ENCODE peak calls at places on chromosomes 4 and X, in nine cellular contexts. One of them, this sample, is unnamed.

GRCh38 chrX:46602468-46603102 is 29.0 kb downstream of the CHST7 start:
- DNase-seq in left ventricle myocardium inferior: no peak
- DNase-seq in activated T-helper 1 cell treated with anti-CD3 and anti-CD28 coated beads, Interleukin-12 subunit alpha, Interleukin-12 subunit beta, Interleukin-2, Interleukin-4 antibody, amounts not matched to agents 30 ng/mL and 10 ng/mL and 1 ng/mL, durations not matched to agents 14 hours and 24 hours and 36 hours: no peak
- DNase-seq in stimulated activated CD4-positive, alpha-beta T cell treated with anti-CD3 and anti-CD28 coated beads, Interleukin-15, amount 100 ng/mL, for 24 hours: no peak
- DNase-seq in CD8-positive, alpha-beta memory T cell: no peak
- DNase-seq in substantia nigra: no peak
- DNase-seq in mammary epithelial cell: no peak
- DNase-seq in fibroblast of pulmonary artery: no peak
- DNase-seq in pons: no peak
- DNase-seq in this sample: no peak

GRCh38 chr4:72312032-72312650 is 256.9 kb downstream of the ADAMTS3 start:
- DNase-seq in left ventricle myocardium inferior: peak
- DNase-seq in activated T-helper 1 cell treated with anti-CD3 and anti-CD28 coated beads, Interleukin-12 subunit alpha, Interleukin-12 subunit beta, Interleukin-2, Interleukin-4 antibody, amounts not matched to agents 30 ng/mL and 10 ng/mL and 1 ng/mL, durations not matched to agents 14 hours and 24 hours and 36 hours: no peak
- DNase-seq in stimulated activated CD4-positive, alpha-beta T cell treated with anti-CD3 and anti-CD28 coated beads, Interleukin-15, amount 100 ng/mL, for 24 hours: no peak
- DNase-seq in CD8-positive, alpha-beta memory T cell: no peak
- DNase-seq in substantia nigra: peak
- DNase-seq in mammary epithelial cell: peak
- DNase-seq in fibroblast of pulmonary artery: peak
- DNase-seq in pons: peak
- DNase-seq in this sample: peak

GRCh38 chr4:6332042-6332668 is 62.5 kb downstream of the WFS1 start:
- DNase-seq in left ventricle myocardium inferior: no peak
- DNase-seq in activated T-helper 1 cell treated with anti-CD3 and anti-CD28 coated beads, Interleukin-12 subunit alpha, Interleukin-12 subunit beta, Interleukin-2, Interleukin-4 antibody, amounts not matched to agents 30 ng/mL and 10 ng/mL and 1 ng/mL, durations not matched to agents 14 hours and 24 hours and 36 hours: no peak
- DNase-seq in stimulated activated CD4-positive, alpha-beta T cell treated with anti-CD3 and anti-CD28 coated beads, Interleukin-15, amount 100 ng/mL, for 24 hours: peak
- DNase-seq in CD8-positive, alpha-beta memory T cell: peak
- DNase-seq in substantia nigra: no peak
- DNase-seq in mammary epithelial cell: no peak
- DNase-seq in fibroblast of pulmonary artery: peak
- DNase-seq in pons: peak
- DNase-seq in this sample: peak

GRCh38 chrX:154083134-154083517 is 14.4 kb downstream of the MECP2 start:
- DNase-seq in left ventricle myocardium inferior: no peak
- DNase-seq in activated T-helper 1 cell treated with anti-CD3 and anti-CD28 coated beads, Interleukin-12 subunit alpha, Interleukin-12 subunit beta, Interleukin-2, Interleukin-4 antibody, amounts not matched to agents 30 ng/mL and 10 ng/mL and 1 ng/mL, durations not matched to agents 14 hours and 24 hours and 36 hours: no peak
- DNase-seq in stimulated activated CD4-positive, alpha-beta T cell treated with anti-CD3 and anti-CD28 coated beads, Interleukin-15, amount 100 ng/mL, for 24 hours: no peak
- DNase-seq in CD8-positive, alpha-beta memory T cell: no peak
- DNase-seq in substantia nigra: no peak
- DNase-seq in mammary epithelial cell: no peak
- DNase-seq in fibroblast of pulmonary artery: peak
- DNase-seq in pons: no peak
- DNase-seq in this sample: no peak

GRCh38 chr4:168557658-168558057 is 60.8 kb downstream of the PALLD start:
- DNase-seq in left ventricle myocardium inferior: no peak
- DNase-seq in activated T-helper 1 cell treated with anti-CD3 and anti-CD28 coated beads, Interleukin-12 subunit alpha, Interleukin-12 subunit beta, Interleukin-2, Interleukin-4 antibody, amounts not matched to agents 30 ng/mL and 10 ng/mL and 1 ng/mL, durations not matched to agents 14 hours and 24 hours and 36 hours: no peak
- DNase-seq in stimulated activated CD4-positive, alpha-beta T cell treated with anti-CD3 and anti-CD28 coated beads, Interleukin-15, amount 100 ng/mL, for 24 hours: no peak
- DNase-seq in CD8-positive, alpha-beta memory T cell: no peak
- DNase-seq in substantia nigra: no peak
- DNase-seq in mammary epithelial cell: no peak
- DNase-seq in fibroblast of pulmonary artery: no peak
- DNase-seq in pons: no peak
- DNase-seq in this sample: no peak

GRCh38 chr4:75141162-75141561 is 208.2 kb downstream of the PARM1 start:
- DNase-seq in left ventricle myocardium inferior: no peak
- DNase-seq in activated T-helper 1 cell treated with anti-CD3 and anti-CD28 coated beads, Interleukin-12 subunit alpha, Interleukin-12 subunit beta, Interleukin-2, Interleukin-4 antibody, amounts not matched to agents 30 ng/mL and 10 ng/mL and 1 ng/mL, durations not matched to agents 14 hours and 24 hours and 36 hours: no peak
- DNase-seq in stimulated activated CD4-positive, alpha-beta T cell treated with anti-CD3 and anti-CD28 coated beads, Interleukin-15, amount 100 ng/mL, for 24 hours: no peak
- DNase-seq in CD8-positive, alpha-beta memory T cell: no peak
- DNase-seq in substantia nigra: no peak
- DNase-seq in mammary epithelial cell: no peak
- DNase-seq in fibroblast of pulmonary artery: no peak
- DNase-seq in pons: no peak
- DNase-seq in this sample: no peak

GRCh38 chrX:151985955-151986354 is 11.5 kb upstream of the GABRE start:
- DNase-seq in left ventricle myocardium inferior: peak
- DNase-seq in activated T-helper 1 cell treated with anti-CD3 and anti-CD28 coated beads, Interleukin-12 subunit alpha, Interleukin-12 subunit beta, Interleukin-2, Interleukin-4 antibody, amounts not matched to agents 30 ng/mL and 10 ng/mL and 1 ng/mL, durations not matched to agents 14 hours and 24 hours and 36 hours: no peak
- DNase-seq in stimulated activated CD4-positive, alpha-beta T cell treated with anti-CD3 and anti-CD28 coated beads, Interleukin-15, amount 100 ng/mL, for 24 hours: no peak
- DNase-seq in CD8-positive, alpha-beta memory T cell: no peak
- DNase-seq in substantia nigra: no peak
- DNase-seq in mammary epithelial cell: peak
- DNase-seq in fibroblast of pulmonary artery: peak
- DNase-seq in pons: no peak
- DNase-seq in this sample: no peak

GRCh38 chrX:52988985-52989917 is 30.9 kb upstream of the FAM156A start:
- DNase-seq in left ventricle myocardium inferior: no peak
- DNase-seq in activated T-helper 1 cell treated with anti-CD3 and anti-CD28 coated beads, Interleukin-12 subunit alpha, Interleukin-12 subunit beta, Interleukin-2, Interleukin-4 antibody, amounts not matched to agents 30 ng/mL and 10 ng/mL and 1 ng/mL, durations not matched to agents 14 hours and 24 hours and 36 hours: no peak
- DNase-seq in stimulated activated CD4-positive, alpha-beta T cell treated with anti-CD3 and anti-CD28 coated beads, Interleukin-15, amount 100 ng/mL, for 24 hours: no peak
- DNase-seq in CD8-positive, alpha-beta memory T cell: no peak
- DNase-seq in substantia nigra: no peak
- DNase-seq in mammary epithelial cell: peak
- DNase-seq in fibroblast of pulmonary artery: no peak
- DNase-seq in pons: no peak
- DNase-seq in this sample: no peak

GRCh38 chr4:114017120-114017917 is 37.9 kb upstream of the ARSJ start:
- DNase-seq in left ventricle myocardium inferior: no peak
- DNase-seq in activated T-helper 1 cell treated with anti-CD3 and anti-CD28 coated beads, Interleukin-12 subunit alpha, Interleukin-12 subunit beta, Interleukin-2, Interleukin-4 antibody, amounts not matched to agents 30 ng/mL and 10 ng/mL and 1 ng/mL, durations not matched to agents 14 hours and 24 hours and 36 hours: no peak
- DNase-seq in stimulated activated CD4-positive, alpha-beta T cell treated with anti-CD3 and anti-CD28 coated beads, Interleukin-15, amount 100 ng/mL, for 24 hours: no peak
- DNase-seq in CD8-positive, alpha-beta memory T cell: no peak
- DNase-seq in substantia nigra: no peak
- DNase-seq in mammary epithelial cell: peak
- DNase-seq in fibroblast of pulmonary artery: no peak
- DNase-seq in pons: no peak
- DNase-seq in this sample: no peak

GRCh38 chr4:176794651-176795050 is 1.9 kb upstream of the VEGFC start:
- DNase-seq in left ventricle myocardium inferior: no peak
- DNase-seq in activated T-helper 1 cell treated with anti-CD3 and anti-CD28 coated beads, Interleukin-12 subunit alpha, Interleukin-12 subunit beta, Interleukin-2, Interleukin-4 antibody, amounts not matched to agents 30 ng/mL and 10 ng/mL and 1 ng/mL, durations not matched to agents 14 hours and 24 hours and 36 hours: no peak
- DNase-seq in stimulated activated CD4-positive, alpha-beta T cell treated with anti-CD3 and anti-CD28 coated beads, Interleukin-15, amount 100 ng/mL, for 24 hours: no peak
- DNase-seq in CD8-positive, alpha-beta memory T cell: no peak
- DNase-seq in substantia nigra: no peak
- DNase-seq in mammary epithelial cell: peak
- DNase-seq in fibroblast of pulmonary artery: no peak
- DNase-seq in pons: no peak
- DNase-seq in this sample: no peak

GRCh38 chrX:44343412-44343942 is at the start of gene EFHC2:
- DNase-seq in left ventricle myocardium inferior: peak
- DNase-seq in activated T-helper 1 cell treated with anti-CD3 and anti-CD28 coated beads, Interleukin-12 subunit alpha, Interleukin-12 subunit beta, Interleukin-2, Interleukin-4 antibody, amounts not matched to agents 30 ng/mL and 10 ng/mL and 1 ng/mL, durations not matched to agents 14 hours and 24 hours and 36 hours: peak
- DNase-seq in stimulated activated CD4-positive, alpha-beta T cell treated with anti-CD3 and anti-CD28 coated beads, Interleukin-15, amount 100 ng/mL, for 24 hours: peak
- DNase-seq in CD8-positive, alpha-beta memory T cell: peak
- DNase-seq in substantia nigra: no peak
- DNase-seq in mammary epithelial cell: no peak
- DNase-seq in fibroblast of pulmonary artery: peak
- DNase-seq in pons: no peak
- DNase-seq in this sample: no peak

GRCh38 chr4:139764192-139764591 is 98.6 kb downstream of the MGST2 start:
- DNase-seq in left ventricle myocardium inferior: peak
- DNase-seq in activated T-helper 1 cell treated with anti-CD3 and anti-CD28 coated beads, Interleukin-12 subunit alpha, Interleukin-12 subunit beta, Interleukin-2, Interleukin-4 antibody, amounts not matched to agents 30 ng/mL and 10 ng/mL and 1 ng/mL, durations not matched to agents 14 hours and 24 hours and 36 hours: no peak
- DNase-seq in stimulated activated CD4-positive, alpha-beta T cell treated with anti-CD3 and anti-CD28 coated beads, Interleukin-15, amount 100 ng/mL, for 24 hours: no peak
- DNase-seq in CD8-positive, alpha-beta memory T cell: no peak
- DNase-seq in substantia nigra: no peak
- DNase-seq in mammary epithelial cell: no peak
- DNase-seq in fibroblast of pulmonary artery: no peak
- DNase-seq in pons: no peak
- DNase-seq in this sample: no peak

GRCh38 chr4:82515705-82516104 is 46.1 kb downstream of the TMEM150C start:
- DNase-seq in left ventricle myocardium inferior: peak
- DNase-seq in activated T-helper 1 cell treated with anti-CD3 and anti-CD28 coated beads, Interleukin-12 subunit alpha, Interleukin-12 subunit beta, Interleukin-2, Interleukin-4 antibody, amounts not matched to agents 30 ng/mL and 10 ng/mL and 1 ng/mL, durations not matched to agents 14 hours and 24 hours and 36 hours: no peak
- DNase-seq in stimulated activated CD4-positive, alpha-beta T cell treated with anti-CD3 and anti-CD28 coated beads, Interleukin-15, amount 100 ng/mL, for 24 hours: no peak
- DNase-seq in CD8-positive, alpha-beta memory T cell: no peak
- DNase-seq in substantia nigra: peak
- DNase-seq in mammary epithelial cell: peak
- DNase-seq in fibroblast of pulmonary artery: peak
- DNase-seq in pons: peak
- DNase-seq in this sample: peak

This sample was measured in globus pallidus.